ENCODE peak calls at places on chromosome 12, in ten cellular contexts. T, U, K, I, C, D, S, G, R and N are unnamed samples.
A peak's percentile ranks its signal among the peaks of the same experiment; 100 is the strongest.

GRCh38 chr12:110253176-110253575 is 27.9 kb upstream of the ATP2A2 start:
- DNase-seq in T (peak; percentile 16), U (no peak), K (no peak), R (no peak), S (no peak), D (peak; percentile 69), G (no peak), C (no peak), I (no peak), N (no peak)

GRCh38 chr12:114904254-114905003 is 220.5 kb upstream of the TBX3 start:
- DNase-seq in D (no peak), S (no peak), U (no peak), K (no peak), T (peak; percentile 58), G (no peak), I (no peak), R (no peak), C (no peak), N (no peak)

GRCh38 chr12:1030779-1031178 is 39.8 kb downstream of the ERC1 start:
- DNase-seq in U (no peak), G (no peak), S (no peak), R (no peak), I (no peak), T (no peak), K (no peak), D (no peak), C (no peak), N (no peak)

GRCh38 chr12:80406253-80406652 is 37.8 kb upstream of the PTPRQ start:
- DNase-seq in D (no peak), C (no peak), I (no peak), K (no peak), U (no peak), S (no peak), T (no peak), G (no peak), R (no peak), N (no peak)

GRCh38 chr12:50061172-50061571 is 3.8 kb downstream of the ASIC1 start:
- DNase-seq in G (no peak), R (no peak), I (no peak), D (no peak), S (no peak), K (no peak), U (no peak), T (no peak), C (no peak), N (no peak)

GRCh38 chr12:114685320-114685781 is 1.4 kb upstream of the TBX3 start:
- DNase-seq in D (no peak), T (peak; percentile 53), S (no peak), G (no peak), I (no peak), R (no peak), C (no peak), U (no peak), K (no peak), N (no peak)

GRCh38 chr12:88472775-88473174 is 107.5 kb downstream of the KITLG start:
- DNase-seq in R (no peak), D (no peak), C (no peak), G (no peak), U (no peak), K (no peak), I (no peak), T (peak; percentile 56), S (no peak), N (no peak)

GRCh38 chr12:27383429-27384260 is 51.0 kb downstream of the BMAL2 start:
- DNase-seq in R (peak; percentile 36), K (peak; percentile 87), D (peak; percentile 68), G (peak; percentile 56), I (peak; percentile 70), T (peak; percentile 84), S (peak; percentile 73), U (peak; percentile 53), C (peak; percentile 70), N (peak; percentile 85)

GRCh38 chr12:8629486-8630033 is 16.9 kb upstream of the AICDA start:
- DNase-seq in R (no peak), K (no peak), G (no peak), S (no peak), C (peak; percentile 46), I (no peak), U (no peak), T (peak; percentile 11), D (no peak), N (no peak)

GRCh38 chr12:82682851-82683261 is 3.9 kb upstream of the TMTC2 start:
- DNase-seq in S (no peak), I (no peak), U (no peak), G (no peak), K (no peak), R (no peak), D (no peak), T (no peak), C (no peak), N (no peak)

GRCh38 chr12:128823216-128823915 is 392 bp downstream of the SLC15A4 start:
- DNase-seq in C (no peak), D (peak; percentile 65), U (no peak), T (no peak), G (no peak), R (no peak), K (no peak), S (no peak), I (peak; percentile 41), N (peak; percentile 58)

GRCh38 chr12:53524476-53524875 is 17.2 kb upstream of the NPFF start:
- DNase-seq in C (no peak), U (no peak), S (no peak), I (no peak), R (no peak), K (no peak), G (no peak), D (no peak), T (no peak), N (no peak)

GRCh38 chr12:118061011-118061875 is at the start of gene WSB2:
- DNase-seq in S (no peak), C (peak; percentile 5), I (peak; percentile 76), G (peak; percentile 39), K (peak; percentile 55), U (peak; percentile 43), R (peak; percentile 29), D (peak; percentile 87), T (peak; percentile 69), N (peak; percentile 61)

GRCh38 chr12:6338955-6339761 is 2.7 kb downstream of the TNFRSF1A start:
- DNase-seq in D (no peak), T (no peak), K (no peak), S (no peak), C (no peak), I (no peak), U (no peak), R (no peak), G (no peak), N (no peak)

GRCh38 chr12:55256831-55257230 is 12.4 kb downstream of the OR6C74 start:
- DNase-seq in D (no peak), R (no peak), S (no peak), U (no peak), T (no peak), K (no peak), G (no peak), C (no peak), I (no peak), N (no peak)

GRCh38 chr12:123250471-123251383 is 17.5 kb downstream of the MTRFR start:
- DNase-seq in U (no peak), R (no peak), D (peak; percentile 47), K (no peak), I (peak; percentile 85), S (no peak), T (no peak), G (no peak), C (peak; percentile 86), N (peak; percentile 97)

GRCh38 chr12:70258605-70259403 is 15.6 kb downstream of the CNOT2 start:
- DNase-seq in S (no peak), T (peak; percentile 44), R (no peak), U (no peak), D (no peak), C (no peak), I (no peak), G (no peak), K (no peak), N (no peak)

GRCh38 chr12:110137786-110138185 is 13.6 kb downstream of the IFT81 start:
- DNase-seq in K (no peak), S (no peak), I (no peak), G (no peak), C (no peak), U (no peak), T (no peak), R (no peak), D (no peak), N (no peak)

GRCh38 chr12:46265734-46266133 is 3.1 kb downstream of the SLC38A1 start:
- DNase-seq in G (no peak), T (no peak), K (no peak), U (no peak), S (no peak), R (no peak), I (no peak), D (no peak), C (no peak), N (no peak)

GRCh38 chr12:29510591-29511174 is 13.2 kb upstream of the OVCH1 start:
- DNase-seq in D (no peak), R (no peak), T (no peak), U (no peak), I (no peak), S (no peak), C (no peak), G (no peak), K (no peak), N (no peak)

GRCh38 chr12:128909653-128910052 is 56.4 kb downstream of the GLT1D1 start:
- DNase-seq in I (no peak), G (no peak), D (no peak), C (no peak), U (no peak), S (no peak), T (no peak), R (no peak), K (no peak), N (no peak)

GRCh38 chr12:121577443-121578180 is 3.2 kb downstream of the KDM2B start:
- DNase-seq in U (no peak), S (no peak), I (no peak), R (no peak), G (no peak), K (no peak), C (peak; percentile 76), T (peak; percentile 21), D (no peak), N (no peak)

GRCh38 chr12:65825323-65825572 is 965 bp downstream of the HMGA2 start:
- DNase-seq in G (no peak), D (no peak), S (no peak), I (no peak), R (no peak), T (no peak), C (no peak), K (no peak), U (no peak), N (no peak)

GRCh38 chr12:3596703-3597472 is 105.9 kb downstream of the PRMT8 start:
- DNase-seq in T (no peak), G (no peak), R (no peak), D (no peak), C (no peak), U (no peak), K (no peak), S (no peak), I (no peak), N (no peak)

GRCh38 chr12:54489857-54490256 is 7.7 kb upstream of the NCKAP1L start:
- DNase-seq in D (no peak), U (no peak), S (no peak), R (no peak), T (no peak), K (no peak), C (no peak), G (no peak), I (no peak), N (no peak)

GRCh38 chr12:100672075-100672592 is 98.7 kb downstream of the GAS2L3 start:
- DNase-seq in T (peak; percentile 30), I (no peak), G (peak; percentile 8), S (no peak), K (peak; percentile 27), R (no peak), D (no peak), U (no peak), C (no peak), N (peak; percentile 46)

GRCh38 chr12:8948711-8949524 is 527 bp downstream of the M6PR start:
- DNase-seq in C (peak; percentile 24), D (no peak), S (no peak), U (no peak), T (peak; percentile 41), R (no peak), K (peak; percentile 11), I (no peak), G (no peak), N (peak; percentile 15)

GRCh38 chr12:51351913-51352532 is 5.5 kb upstream of the CELA1 start:
- DNase-seq in U (peak; percentile 20), C (peak; percentile 29), R (peak; percentile 16), K (peak; percentile 30), I (peak; percentile 37), S (peak; percentile 54), T (peak; percentile 61), D (peak; percentile 30), G (no peak), N (peak; percentile 65)